ENCODE peak calls at places on chromosomes 16 and 17, in ten cellular contexts. One of them, this sample, is unnamed.
A peak's percentile ranks its signal among the peaks of the same experiment; 100 is the strongest.

GRCh38 chr16:3854740-3855139 is 25.8 kb downstream of the CREBBP start:
- DNase-seq in stimulated activated CD4-positive, alpha-beta T cell treated with anti-CD3 and anti-CD28 coated beads, Interleukin-1b, Interleukin-23, amount 100 ng/mL, for 4 hours: no peak
- DNase-seq in lower leg skin: no peak
- DNase-seq in anterior cingulate cortex: no peak
- DNase-seq in amniotic stem cell: no peak
- DNase-seq in dorsolateral prefrontal cortex: no peak
- DNase-seq in M059J: no peak
- DNase-seq in T-helper 1 cell: no peak
- DNase-seq in posterior cingulate gyrus: no peak
- DNase-seq in GDM1: no peak
- DNase-seq in this sample: no peak

GRCh38 chr16:85611205-85611454 is 2.0 kb upstream of the GSE1 start:
- DNase-seq in stimulated activated CD4-positive, alpha-beta T cell treated with anti-CD3 and anti-CD28 coated beads, Interleukin-1b, Interleukin-23, amount 100 ng/mL, for 4 hours: no peak
- DNase-seq in lower leg skin: peak; percentile 92
- DNase-seq in anterior cingulate cortex: no peak
- DNase-seq in amniotic stem cell: no peak
- DNase-seq in dorsolateral prefrontal cortex: no peak
- DNase-seq in M059J: no peak
- DNase-seq in T-helper 1 cell: no peak
- DNase-seq in posterior cingulate gyrus: no peak
- DNase-seq in GDM1: no peak
- DNase-seq in this sample: no peak

GRCh38 chr17:29195465-29196081 is 15.4 kb upstream of the MYO18A start:
- DNase-seq in stimulated activated CD4-positive, alpha-beta T cell treated with anti-CD3 and anti-CD28 coated beads, Interleukin-1b, Interleukin-23, amount 100 ng/mL, for 4 hours: no peak
- DNase-seq in lower leg skin: peak; percentile 70
- DNase-seq in anterior cingulate cortex: no peak
- DNase-seq in amniotic stem cell: no peak
- DNase-seq in dorsolateral prefrontal cortex: peak; percentile 23
- DNase-seq in M059J: peak; percentile 64
- DNase-seq in T-helper 1 cell: no peak
- DNase-seq in posterior cingulate gyrus: no peak
- DNase-seq in GDM1: peak; percentile 58
- DNase-seq in this sample: peak; percentile 70

GRCh38 chr16:72372082-72372615 is 200.2 kb upstream of the PMFBP1 start:
- DNase-seq in stimulated activated CD4-positive, alpha-beta T cell treated with anti-CD3 and anti-CD28 coated beads, Interleukin-1b, Interleukin-23, amount 100 ng/mL, for 4 hours: no peak
- DNase-seq in lower leg skin: no peak
- DNase-seq in anterior cingulate cortex: no peak
- DNase-seq in amniotic stem cell: no peak
- DNase-seq in dorsolateral prefrontal cortex: no peak
- DNase-seq in M059J: no peak
- DNase-seq in T-helper 1 cell: no peak
- DNase-seq in posterior cingulate gyrus: no peak
- DNase-seq in GDM1: no peak
- DNase-seq in this sample: no peak

GRCh38 chr16:11876306-11876705 is 25.0 kb upstream of the RSL1D1 start:
- DNase-seq in stimulated activated CD4-positive, alpha-beta T cell treated with anti-CD3 and anti-CD28 coated beads, Interleukin-1b, Interleukin-23, amount 100 ng/mL, for 4 hours: no peak
- DNase-seq in lower leg skin: no peak
- DNase-seq in anterior cingulate cortex: no peak
- DNase-seq in amniotic stem cell: no peak
- DNase-seq in dorsolateral prefrontal cortex: no peak
- DNase-seq in M059J: no peak
- DNase-seq in T-helper 1 cell: no peak
- DNase-seq in posterior cingulate gyrus: no peak
- DNase-seq in GDM1: no peak
- DNase-seq in this sample: no peak

GRCh38 chr17:64694207-64694606 is 32.1 kb upstream of the SMURF2 start:
- DNase-seq in stimulated activated CD4-positive, alpha-beta T cell treated with anti-CD3 and anti-CD28 coated beads, Interleukin-1b, Interleukin-23, amount 100 ng/mL, for 4 hours: no peak
- DNase-seq in lower leg skin: peak; percentile 90
- DNase-seq in anterior cingulate cortex: no peak
- DNase-seq in amniotic stem cell: no peak
- DNase-seq in dorsolateral prefrontal cortex: no peak
- DNase-seq in M059J: peak; percentile 97
- DNase-seq in T-helper 1 cell: no peak
- DNase-seq in posterior cingulate gyrus: no peak
- DNase-seq in GDM1: no peak
- DNase-seq in this sample: no peak

GRCh38 chr16:53022374-53022773 is 30.3 kb downstream of the CHD9NB start:
- DNase-seq in stimulated activated CD4-positive, alpha-beta T cell treated with anti-CD3 and anti-CD28 coated beads, Interleukin-1b, Interleukin-23, amount 100 ng/mL, for 4 hours: no peak
- DNase-seq in lower leg skin: no peak
- DNase-seq in anterior cingulate cortex: peak; percentile 4
- DNase-seq in amniotic stem cell: peak; percentile 33
- DNase-seq in dorsolateral prefrontal cortex: peak; percentile 32
- DNase-seq in M059J: peak; percentile 48
- DNase-seq in T-helper 1 cell: no peak
- DNase-seq in posterior cingulate gyrus: peak; percentile 20
- DNase-seq in GDM1: no peak
- DNase-seq in this sample: no peak

GRCh38 chr17:36133629-36134259 is 30.1 kb downstream of the CCL4 start:
- DNase-seq in stimulated activated CD4-positive, alpha-beta T cell treated with anti-CD3 and anti-CD28 coated beads, Interleukin-1b, Interleukin-23, amount 100 ng/mL, for 4 hours: no peak
- DNase-seq in lower leg skin: peak; percentile 9
- DNase-seq in anterior cingulate cortex: no peak
- DNase-seq in amniotic stem cell: no peak
- DNase-seq in dorsolateral prefrontal cortex: no peak
- DNase-seq in M059J: no peak
- DNase-seq in T-helper 1 cell: no peak
- DNase-seq in posterior cingulate gyrus: no peak
- DNase-seq in GDM1: no peak
- DNase-seq in this sample: no peak

GRCh38 chr17:17204041-17204591 is 2.0 kb downstream of the PLD6 start:
- DNase-seq in stimulated activated CD4-positive, alpha-beta T cell treated with anti-CD3 and anti-CD28 coated beads, Interleukin-1b, Interleukin-23, amount 100 ng/mL, for 4 hours: no peak
- DNase-seq in lower leg skin: peak; percentile 90
- DNase-seq in anterior cingulate cortex: peak; percentile 48
- DNase-seq in amniotic stem cell: no peak
- DNase-seq in dorsolateral prefrontal cortex: peak; percentile 76
- DNase-seq in M059J: peak; percentile 43
- DNase-seq in T-helper 1 cell: no peak
- DNase-seq in posterior cingulate gyrus: peak; percentile 27
- DNase-seq in GDM1: no peak
- DNase-seq in this sample: no peak

GRCh38 chr17:36849871-36850348 is 87.4 kb upstream of the LHX1 start:
- DNase-seq in stimulated activated CD4-positive, alpha-beta T cell treated with anti-CD3 and anti-CD28 coated beads, Interleukin-1b, Interleukin-23, amount 100 ng/mL, for 4 hours: peak; percentile 4
- DNase-seq in lower leg skin: no peak
- DNase-seq in anterior cingulate cortex: no peak
- DNase-seq in amniotic stem cell: no peak
- DNase-seq in dorsolateral prefrontal cortex: no peak
- DNase-seq in M059J: peak; percentile 92
- DNase-seq in T-helper 1 cell: no peak
- DNase-seq in posterior cingulate gyrus: no peak
- DNase-seq in GDM1: no peak
- DNase-seq in this sample: no peak

This sample was measured in germinal center.